ENCODE peak calls at places on chromosomes 11 and 22, in seven cellular contexts. T is GM12878, X is H1, G is suprapubic skin, C is spleen, R is sigmoid colon, N is esophagus muscularis mucosa. A is an unnamed sample.

GRCh38 chr11:3022300-3022967 is 30.3 kb upstream of the NAP1L4 start:
- DNase-seq in N (no peak), R (no peak), C (no peak), G (no peak), X (no peak), T (peak; percentile 38), A (no peak)

GRCh38 chr22:19442166-19442565 is 5.3 kb downstream of the C22orf39 start:
- DNase-seq in C (no peak), T (no peak), N (no peak), R (no peak), X (no peak), G (no peak), A (no peak)

GRCh38 chr11:7251836-7252682 is at the start of gene SYT9:
- DNase-seq in G (peak; percentile 61), C (peak; percentile 72), X (peak; percentile 43), R (peak; percentile 62), N (no peak), T (no peak), A (peak; percentile 37)

GRCh38 chr22:29623059-29623458 is 19.6 kb downstream of the NF2 start:
- DNase-seq in X (no peak), R (no peak), C (no peak), N (no peak), T (no peak), G (no peak), A (no peak)

GRCh38 chr11:14423633-14424032 is 64.7 kb upstream of the RRAS2 start:
- DNase-seq in R (no peak), X (no peak), T (no peak), C (no peak), N (no peak), G (no peak), A (no peak)

GRCh38 chr11:125772834-125773505 is 5.7 kb downstream of the PATE2 start:
- DNase-seq in N (peak; percentile 17), G (no peak), T (no peak), C (no peak), R (no peak), X (no peak), A (no peak)

GRCh38 chr11:77154381-77155081 is 26.5 kb downstream of the MYO7A start:
- DNase-seq in N (no peak), R (peak; percentile 67), T (no peak), C (no peak), G (no peak), X (no peak), A (no peak)

GRCh38 chr11:125591659-125592304 is 870 bp upstream of the STT3A start:
- DNase-seq in N (no peak), G (peak; percentile 70), X (no peak), T (no peak), R (peak; percentile 78), C (peak; percentile 90), A (peak; percentile 22)

GRCh38 chr11:78203184-78203583 is 14.5 kb downstream of the USP35 start:
- DNase-seq in C (peak; percentile 12), T (no peak), G (no peak), R (peak; percentile 32), X (no peak), N (no peak), A (no peak)

GRCh38 chr11:124970925-124971324 is 16.9 kb downstream of the CCDC15 start:
- DNase-seq in X (no peak), T (no peak), C (no peak), G (no peak), R (no peak), N (no peak), A (no peak)

GRCh38 chr11:43951231-43951630 is 8.8 kb downstream of the C11orf96 start:
- DNase-seq in X (no peak), N (no peak), G (no peak), C (no peak), R (no peak), T (no peak), A (no peak)
- TF ChIP-seq POLR2AphosphoS5 in X (no peak), N (no peak), G (no peak), C (no peak), R (no peak), T (no peak), A (no peak)

GRCh38 chr11:118238947-118239346 is 13.2 kb downstream of the MPZL3 start:
- DNase-seq in T (no peak), N (no peak), G (no peak), R (no peak), X (no peak), C (no peak), A (no peak)

GRCh38 chr11:118236170-118236569 is 11.4 kb upstream of the JAML start:
- DNase-seq in C (no peak), N (no peak), R (no peak), T (no peak), X (no peak), G (no peak), A (no peak)

GRCh38 chr11:118238397-118238796 is 13.6 kb upstream of the JAML start:
- DNase-seq in R (no peak), N (no peak), X (no peak), T (no peak), C (no peak), G (no peak), A (no peak)

GRCh38 chr11:118241191-118242098 is 10.7 kb downstream of the MPZL3 start:
- DNase-seq in T (no peak), X (no peak), N (no peak), G (no peak), C (peak; percentile 77), R (no peak), A (peak; percentile 75)

DNA sequence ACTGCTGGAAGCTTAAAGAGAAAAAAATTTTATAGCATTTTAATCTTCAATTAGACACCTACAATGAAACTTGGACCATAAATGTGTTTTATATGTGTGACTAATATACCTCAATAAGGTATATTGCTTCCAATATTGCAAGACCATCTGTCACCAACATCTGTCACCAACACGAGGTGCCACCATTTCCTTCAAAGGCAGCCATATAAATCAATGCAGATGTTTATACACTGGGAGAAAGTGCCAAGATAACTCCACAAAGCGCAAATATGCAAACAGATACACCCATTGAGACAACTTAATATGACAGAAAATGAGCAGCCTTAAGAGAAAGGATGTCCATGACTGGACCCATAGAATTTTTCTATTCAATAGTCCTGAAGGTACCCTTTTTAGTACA is 12.7 kb downstream of the MPZL3 start:
- DNase-seq in C (no peak), G (no peak), N (no peak), X (no peak), T (no peak), R (no peak), A (no peak)
- H3K4me1 ChIP-seq in C (peaks cover 32% of the 10 kb centered on the region), G (peaks cover 43% of the 10 kb centered on the region), N (peaks cover 20% of the 10 kb centered on the region), X (no peaks in the 10 kb centered on the region), T (peaks cover 12% of the 10 kb centered on the region), R (no peaks in the 10 kb centered on the region), A (no peaks in the 10 kb centered on the region)

GRCh38 chr11:58573451-58574104 is 2.1 kb downstream of the LPXN start:
- DNase-seq in C (no peak), T (no peak), X (no peak), G (peak; percentile 86), R (peak; percentile 83), N (peak; percentile 92), A (peak; percentile 50)
- TF ChIP-seq POLR2AphosphoS5 in C (peak; percentile 71), T (peak; percentile 85), X (no peak), G (no peak), R (no peak), N (peak; percentile 51), A (peak; percentile 11)

GRCh38 chr11:19573666-19574065 is 139.0 kb upstream of the NAV2 start:
- DNase-seq in C (no peak), T (no peak), X (no peak), N (no peak), R (no peak), G (peak; percentile 16), A (peak; percentile 29)
- H3K4me1 ChIP-seq in C (peaks cover 6% of the 10 kb centered on the region), T (no peaks in the 10 kb centered on the region), X (no peaks in the 10 kb centered on the region), N (peaks cover 49% of the 10 kb centered on the region), R (peaks cover 51% of the 10 kb centered on the region), G (peaks cover 21% of the 10 kb centered on the region), A (peaks cover 9% of the 10 kb centered on the region)

GRCh38 chr11:116830184-116830912 is 641 bp downstream of the APOC3 start:
- DNase-seq in G (no peak), C (peak; percentile 66), T (no peak), N (no peak), X (no peak), R (peak; percentile 60), A (no peak)

GRCh38 chr11:116826751-116827431 is 2.8 kb upstream of the APOC3 start:
- DNase-seq in X (no peak), C (no peak), N (no peak), G (no peak), T (no peak), R (peak; percentile 46), A (no peak)

GRCh38 chr11:116827461-116827860 is 2.2 kb upstream of the APOC3 start:
- DNase-seq in R (peak; percentile 39), C (no peak), T (no peak), N (no peak), G (no peak), X (no peak), A (no peak)

GRCh38 chr11:116829525-116830183 is at the start of gene APOC3:
- DNase-seq in G (no peak), C (no peak), R (peak; percentile 60), X (no peak), T (no peak), N (no peak), A (no peak)

GRCh38 chr11:116828632-116829524 is 829 bp upstream of the APOC3 start:
- DNase-seq in N (no peak), X (no peak), C (no peak), T (no peak), G (no peak), R (no peak), A (no peak)
- TF ChIP-seq POLR2AphosphoS5 in N (no peak), X (no peak), C (no peak), T (no peak), G (no peak), R (no peak), A (no peak)

DNA sequence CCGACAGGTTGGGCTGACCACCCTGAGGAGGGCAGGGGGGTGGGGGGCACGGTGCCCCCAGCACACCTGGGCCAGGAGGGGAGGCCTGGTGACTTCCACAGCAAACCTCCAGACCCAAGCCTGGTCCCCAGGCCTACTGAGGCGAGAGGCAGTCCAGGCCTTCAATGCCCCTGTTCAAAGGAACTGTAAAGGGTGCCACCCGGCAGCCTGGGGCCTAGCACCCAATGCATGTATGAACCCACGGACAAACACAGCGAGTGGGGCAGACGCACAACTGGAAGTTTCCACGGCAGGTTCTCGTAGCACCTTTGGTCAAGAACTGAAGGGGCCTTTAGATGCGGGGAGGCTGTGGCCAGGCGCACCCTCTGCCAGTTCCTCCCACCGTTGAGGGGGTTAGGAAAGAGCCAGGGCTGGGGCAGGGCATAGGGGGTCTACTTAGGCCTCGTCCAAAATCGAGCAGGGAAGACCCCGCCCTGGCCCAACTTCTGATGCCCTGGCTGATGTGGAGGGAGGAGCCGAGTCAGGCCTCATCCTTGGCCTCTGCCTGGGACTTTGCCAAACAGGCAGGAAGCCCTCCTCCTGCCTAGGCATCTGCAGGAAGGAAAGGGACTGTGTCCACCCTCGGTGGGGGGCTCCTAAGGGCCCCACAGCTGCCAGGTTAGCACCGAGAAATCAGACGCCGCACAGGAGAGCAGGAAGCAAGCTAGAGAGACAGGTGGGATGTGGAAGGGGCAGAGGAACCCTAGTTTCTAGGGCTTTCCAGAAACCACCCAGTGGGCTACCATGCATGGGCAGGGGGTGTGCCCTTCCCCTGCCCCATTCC is 6.6 kb downstream of the CBX6 start:
- DNase-seq in N (no peak), R (peak; percentile 69), G (peak; percentile 62), C (peak; percentile 80), X (no peak), T (no peak), A (no peak)
- H3K4me1 ChIP-seq in N (peaks cover 81% of the 10 kb centered on the region), R (peaks cover 89% of the 10 kb centered on the region), G (peaks cover 51% of the 10 kb centered on the region), C (peaks cover 43% of the 10 kb centered on the region), X (peaks cover 33% of the 10 kb centered on the region), T (peaks cover 13% of the 10 kb centered on the region), A (peaks cover 8% of the 10 kb centered on the region)

A was measured in prostate gland.